ENCODE peak calls at places on chromosomes 4 and X, in four cellular contexts. One of them, this sample, is unnamed.

GRCh38 chr4:70705146-70705855 is 16.5 kb upstream of the RUFY3 start:
- DNase-seq in lower leg skin: peak
- DNase-seq in DMS79: peak
- DNase-seq in cardiac septum: peak
- DNase-seq in this sample: peak

GRCh38 chr4:146407669-146408084 is 114.1 kb downstream of the SLC10A7 start:
- DNase-seq in lower leg skin: no peak
- DNase-seq in DMS79: no peak
- DNase-seq in cardiac septum: no peak
- DNase-seq in this sample: no peak

GRCh38 chrX:22039541-22039940 is 7.4 kb downstream of the PHEX start:
- DNase-seq in lower leg skin: no peak
- DNase-seq in DMS79: no peak
- DNase-seq in cardiac septum: no peak
- DNase-seq in this sample: no peak

GRCh38 chr4:151110236-151110635 is 10.8 kb downstream of the RPS3A start:
- DNase-seq in lower leg skin: no peak
- DNase-seq in DMS79: no peak
- DNase-seq in cardiac septum: no peak
- DNase-seq in this sample: no peak

GRCh38 chr4:15695764-15696163 is 7.1 kb upstream of the BST1 start:
- DNase-seq in lower leg skin: no peak
- DNase-seq in DMS79: no peak
- DNase-seq in cardiac septum: no peak
- DNase-seq in this sample: no peak

GRCh38 chr4:111562811-111563210 is 582.4 kb upstream of the FAM241A start:
- DNase-seq in lower leg skin: no peak
- DNase-seq in DMS79: no peak
- DNase-seq in cardiac septum: no peak
- DNase-seq in this sample: no peak

GRCh38 chrX:119340606-119341205 is 58.4 kb upstream of the SLC25A43 start:
- DNase-seq in lower leg skin: no peak
- DNase-seq in DMS79: no peak
- DNase-seq in cardiac septum: no peak
- DNase-seq in this sample: no peak

GRCh38 chr4:25457053-25457715 is 80.1 kb downstream of the ANAPC4 start:
- DNase-seq in lower leg skin: no peak
- DNase-seq in DMS79: no peak
- DNase-seq in cardiac septum: no peak
- DNase-seq in this sample: no peak

GRCh38 chr4:185165605-185166063 is 22.6 kb downstream of the SLC25A4 start:
- DNase-seq in lower leg skin: no peak
- DNase-seq in DMS79: no peak
- DNase-seq in cardiac septum: no peak
- DNase-seq in this sample: no peak

GRCh38 chr4:87250294-87250693 is 29.9 kb upstream of the KLHL8 start:
- DNase-seq in lower leg skin: no peak
- DNase-seq in DMS79: no peak
- DNase-seq in cardiac septum: no peak
- DNase-seq in this sample: no peak

GRCh38 chrX:21975827-21976226 is 35.3 kb downstream of the SMS start:
- DNase-seq in lower leg skin: no peak
- DNase-seq in DMS79: no peak
- DNase-seq in cardiac septum: no peak
- DNase-seq in this sample: no peak

GRCh38 chr4:182492456-182492855 is 249.3 kb downstream of the TENM3 start:
- DNase-seq in lower leg skin: no peak
- DNase-seq in DMS79: no peak
- DNase-seq in cardiac septum: no peak
- DNase-seq in this sample: no peak

GRCh38 chr4:155025762-155026457 is 182.5 kb upstream of the NPY2R start:
- DNase-seq in lower leg skin: no peak
- DNase-seq in DMS79: no peak
- DNase-seq in cardiac septum: no peak
- DNase-seq in this sample: no peak

GRCh38 chrX:41084044-41084359 is 1.2 kb upstream of the USP9X start:
- DNase-seq in lower leg skin: no peak
- DNase-seq in DMS79: no peak
- DNase-seq in cardiac septum: no peak
- DNase-seq in this sample: no peak

GRCh38 chr4:93776386-93777080 is 52.0 kb upstream of the ATOH1 start:
- DNase-seq in lower leg skin: no peak
- DNase-seq in DMS79: no peak
- DNase-seq in cardiac septum: no peak
- DNase-seq in this sample: no peak

GRCh38 chr4:30720021-30720655 is at the start of gene PCDH7:
- DNase-seq in lower leg skin: no peak
- DNase-seq in DMS79: no peak
- DNase-seq in cardiac septum: no peak
- DNase-seq in this sample: no peak

GRCh38 chr4:40909363-40909876 is 159.7 kb downstream of the NSUN7 start:
- DNase-seq in lower leg skin: no peak
- DNase-seq in DMS79: peak
- DNase-seq in cardiac septum: no peak
- DNase-seq in this sample: no peak